ENCODE peak calls at places on chromosome 15, in nine cellular contexts. N is thoracic aorta, W is right cardiac atrium, G is stomach, J is upper lobe of right lung, E is amygdala, F is MV-4-11, Z is NCI-H1930, K is HuH-7.5. H is an unnamed sample.
A peak's percentile ranks its signal among the peaks of the same experiment; 100 is the strongest.

GRCh38 chr15:29988689-29989088 is 94.1 kb upstream of the GOLGA8J start:
- DNase-seq in N (no peak), W (no peak), G (no peak), J (no peak), E (no peak), F (no peak), Z (no peak), K (no peak), H (peak; percentile 14)

GRCh38 chr15:100766225-100767001 is 113.2 kb upstream of the ALDH1A3 start:
- DNase-seq in N (no peak), W (no peak), G (no peak), J (peak; percentile 48), E (no peak), F (no peak), Z (no peak), K (no peak), H (no peak)

GRCh38 chr15:80587007-80587406 is 108.1 kb upstream of the ABHD17C start:
- DNase-seq in N (no peak), W (no peak), G (no peak), J (no peak), E (no peak), F (no peak), Z (no peak), K (no peak), H (no peak)

GRCh38 chr15:89912145-89912673 is 543 bp downstream of the ARPIN start:
- DNase-seq in N (no peak), W (peak; percentile 79), G (peak; percentile 49), J (peak; percentile 79), E (no peak), F (no peak), Z (no peak), K (peak; percentile 77), H (peak; percentile 33)

GRCh38 chr15:32781781-32782180 is 64.0 kb downstream of the GREM1 start:
- DNase-seq in N (no peak), W (no peak), G (no peak), J (no peak), E (no peak), F (no peak), Z (no peak), K (no peak), H (peak; percentile 17)

GRCh38 chr15:41934843-41935242 is 37.5 kb downstream of the EHD4 start:
- DNase-seq in N (no peak), W (no peak), G (peak; percentile 46), J (no peak), E (no peak), F (no peak), Z (no peak), K (no peak), H (peak; percentile 71)

GRCh38 chr15:56731571-56731970 is 1.7 kb downstream of the ZNF280D start:
- DNase-seq in N (no peak), W (no peak), G (no peak), J (no peak), E (no peak), F (no peak), Z (no peak), K (no peak), H (no peak)

GRCh38 chr15:71746719-71747118 is 63.6 kb upstream of the NR2E3 start:
- DNase-seq in N (no peak), W (no peak), G (no peak), J (no peak), E (no peak), F (no peak), Z (no peak), K (no peak), H (no peak)

GRCh38 chr15:68234060-68234459 is 4.5 kb upstream of the CLN6 start:
- DNase-seq in N (no peak), W (no peak), G (peak; percentile 23), J (no peak), E (no peak), F (no peak), Z (no peak), K (no peak), H (no peak)

GRCh38 chr15:29933043-29933442 is 110.8 kb upstream of the TJP1 start:
- DNase-seq in N (no peak), W (no peak), G (no peak), J (no peak), E (no peak), F (no peak), Z (no peak), K (no peak), H (no peak)